ENCODE peak calls at places on chromosome 17, in five cellular contexts. H is neural progenitor cell, Q is left ventricle myocardium inferior, X is K562, B is lower lobe of right lung. J is an unnamed sample.

GRCh38 chr17:65154770-65155589 is 17.8 kb downstream of the RGS9 start:
- DNase-seq in H (no peak), Q (no peak), X (no peak), B (no peak), J (no peak)

GRCh38 chr17:45035848-45036247 is 15.6 kb downstream of the DCAKD start:
- DNase-seq in H (no peak), Q (no peak), X (no peak), B (no peak), J (no peak)

GRCh38 chr17:851986-852385 is 69.8 kb downstream of the MRM3 start:
- DNase-seq in H (no peak), Q (no peak), X (no peak), B (no peak), J (no peak)

GRCh38 chr17:68400404-68400735 is 56.9 kb downstream of the WIPI1 start:
- DNase-seq in H (no peak), Q (no peak), X (no peak), B (no peak), J (no peak)

GRCh38 chr17:82791532-82791931 is 39.7 kb downstream of the TBCD start:
- DNase-seq in H (no peak), Q (no peak), X (no peak), B (no peak), J (no peak)

GRCh38 chr17:37507108-37507507 is 17.4 kb downstream of the DUSP14 start:
- DNase-seq in H (no peak), Q (no peak), X (no peak), B (no peak), J (no peak)

GRCh38 chr17:81591971-81592370 is 39.8 kb upstream of the FAAP100 start:
- DNase-seq in H (no peak), Q (no peak), X (no peak), B (peak; percentile 20), J (no peak)

GRCh38 chr17:6099492-6099891 is 29.3 kb downstream of the WSCD1 start:
- DNase-seq in H (no peak), Q (no peak), X (no peak), B (no peak), J (no peak)

GRCh38 chr17:58332720-58333395 is 4.3 kb upstream of the TSPOAP1 start:
- DNase-seq in H (no peak), Q (peak; percentile 14), X (no peak), B (no peak), J (no peak)

GRCh38 chr17:8072727-8073461 is 14.6 kb downstream of the ALOX12B start:
- DNase-seq in H (peak; percentile 54), Q (no peak), X (no peak), B (peak; percentile 49), J (no peak)

GRCh38 chr17:19883537-19884215 is 15.9 kb upstream of the ULK2 start:
- DNase-seq in H (no peak), Q (no peak), X (no peak), B (peak; percentile 10), J (no peak)

DNA sequence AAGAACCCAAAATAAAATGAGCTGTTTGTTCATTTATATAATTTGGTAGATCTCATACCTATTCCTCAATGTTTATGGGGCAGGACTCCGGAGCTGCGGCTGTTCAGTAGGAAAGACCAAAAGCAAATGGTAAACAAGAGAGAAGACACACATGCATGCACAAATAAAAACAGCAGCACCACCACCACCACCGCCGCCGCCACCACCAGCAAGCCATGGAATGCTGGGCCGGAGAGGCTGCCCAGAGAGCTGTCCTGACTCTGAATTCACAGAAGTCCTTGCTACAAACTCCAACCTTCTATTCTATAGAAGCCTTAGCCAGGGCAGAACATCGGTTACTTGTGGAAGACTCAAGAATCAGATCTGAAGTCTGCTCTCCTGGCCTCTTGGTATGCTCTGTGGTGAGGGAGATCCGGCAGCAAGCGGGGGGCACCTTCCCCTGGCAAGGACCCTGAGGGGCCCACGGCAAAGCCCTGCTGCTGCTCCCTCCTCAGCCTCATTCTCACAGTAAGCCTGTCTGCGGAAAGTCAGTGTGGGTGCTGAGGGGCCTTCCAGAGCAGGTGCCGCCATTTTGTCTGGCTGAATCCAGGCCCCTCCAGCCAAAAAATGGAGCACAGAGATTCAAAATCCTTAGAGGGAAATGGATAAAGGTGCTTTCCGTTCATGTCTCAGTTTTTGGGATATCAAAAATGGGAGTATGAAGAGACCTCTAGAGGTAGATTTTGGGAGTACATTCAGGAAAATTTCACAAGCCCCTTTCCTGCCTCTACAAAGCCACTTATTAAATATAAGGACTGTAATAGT is 6.4 kb upstream of the FOXJ1 start:
- DNase-seq in H (no peak), Q (no peak), X (no peak), B (no peak), J (no peak)
- TF ChIP-seq CTCF in H (peak; percentile 64), Q (peak; percentile 64), X (peak; percentile 49), B (peak; percentile 59), J (no peak)

GRCh38 chr17:29180788-29181160 is 576 bp upstream of the MYO18A start:
- DNase-seq in H (no peak), Q (no peak), X (no peak), B (no peak), J (no peak)

GRCh38 chr17:29178750-29179231 is 1.4 kb downstream of the MYO18A start:
- DNase-seq in H (no peak), Q (no peak), X (no peak), B (no peak), J (no peak)

GRCh38 chr17:29179232-29180036 is 764 bp downstream of the MYO18A start:
- DNase-seq in H (peak; percentile 89), Q (peak; percentile 48), X (peak; percentile 92), B (peak; percentile 83), J (no peak)

GRCh38 chr17:29181226-29181625 is 1.0 kb upstream of the MYO18A start:
- DNase-seq in H (no peak), Q (no peak), X (no peak), B (no peak), J (no peak)

GRCh38 chr17:29180051-29180787 is at the start of gene MYO18A:
- DNase-seq in H (peak; percentile 94), Q (peak; percentile 80), X (peak; percentile 86), B (peak; percentile 87), J (no peak)
- H3K36me3 ChIP-seq in H (no peaks in the 10 kb centered on the region), Q (no peaks in the 10 kb centered on the region), X (no peaks in the 10 kb centered on the region), B (no peaks in the 10 kb centered on the region), J (no peaks in the 10 kb centered on the region)

DNA sequence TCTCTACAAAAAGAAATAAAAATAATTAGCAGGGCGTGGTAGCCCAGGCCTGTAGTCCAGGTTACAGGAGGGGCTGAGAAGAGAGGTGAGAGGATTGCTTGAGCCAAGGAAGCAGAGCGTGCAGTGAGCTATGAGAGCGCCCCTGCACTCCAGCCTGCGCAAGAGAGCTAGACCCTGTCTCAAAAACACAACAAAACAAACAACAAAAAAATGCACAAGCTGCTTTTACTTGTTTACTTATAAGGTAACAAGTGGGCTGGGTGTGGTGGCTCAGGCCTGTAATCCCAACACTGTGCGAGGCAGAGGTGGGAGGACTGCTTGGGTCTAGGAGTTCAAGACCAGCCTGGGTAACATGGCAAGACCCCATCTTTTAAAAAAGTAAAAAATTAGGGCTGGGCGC is 1.7 kb downstream of the CYTH1 start:
- DNase-seq in H (no peak), Q (no peak), X (no peak), B (no peak), J (no peak)
- H3K27ac ChIP-seq in H (no peak overlapping the region), Q (peak overlapping the region; percentile 93), X (peak overlapping the region; percentile 38), B (peak overlapping the region; percentile 94), J (peak overlapping the region; percentile 95)

GRCh38 chr17:80413771-80414507 is 1.0 kb upstream of the ENDOV start:
- DNase-seq in H (no peak), Q (no peak), X (peak; percentile 11), B (no peak), J (no peak)

GRCh38 chr17:80414508-80414802 is 512 bp upstream of the ENDOV start:
- DNase-seq in H (no peak), Q (no peak), X (peak; percentile 26), B (no peak), J (no peak)

GRCh38 chr17:80415626-80416042 is 667 bp downstream of the ENDOV start:
- DNase-seq in H (no peak), Q (no peak), X (no peak), B (no peak), J (no peak)

GRCh38 chr17:80416260-80416939 is 1.4 kb downstream of the ENDOV start:
- DNase-seq in H (no peak), Q (no peak), X (peak; percentile 4), B (no peak), J (no peak)

GRCh38 chr17:80414803-80415625 is at the start of gene ENDOV:
- DNase-seq in H (peak; percentile 97), Q (peak; percentile 94), X (peak; percentile 99), B (peak; percentile 98), J (no peak)
- TF ChIP-seq CTCF in H (no peak), Q (no peak), X (no peak), B (no peak), J (no peak)

DNA sequence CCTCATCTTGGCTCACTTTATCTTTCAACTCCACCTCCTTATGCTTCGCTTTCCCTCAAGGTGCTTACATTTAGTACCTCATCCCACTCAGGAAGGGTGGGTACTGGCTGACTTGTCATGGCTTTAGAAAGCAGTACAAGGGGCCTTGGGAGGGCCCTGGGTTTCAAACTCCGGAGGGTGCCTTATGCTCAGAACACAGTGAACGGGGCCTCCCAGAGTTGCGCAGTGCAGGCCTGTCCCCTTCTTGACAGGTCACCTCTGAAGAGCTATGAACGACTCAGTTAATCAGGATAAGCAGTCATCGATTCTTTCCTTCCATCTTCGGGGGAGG is 6.0 kb downstream of the COG1 start:
- DNase-seq in H (no peak), Q (no peak), X (no peak), B (no peak), J (no peak)
- H3K36me3 ChIP-seq in H (peaks cover 6% of the 10 kb centered on the region), Q (peaks cover 75% of the 10 kb centered on the region), X (peaks cover 84% of the 10 kb centered on the region), B (peaks cover 78% of the 10 kb centered on the region), J (no peaks in the 10 kb centered on the region)

DNA sequence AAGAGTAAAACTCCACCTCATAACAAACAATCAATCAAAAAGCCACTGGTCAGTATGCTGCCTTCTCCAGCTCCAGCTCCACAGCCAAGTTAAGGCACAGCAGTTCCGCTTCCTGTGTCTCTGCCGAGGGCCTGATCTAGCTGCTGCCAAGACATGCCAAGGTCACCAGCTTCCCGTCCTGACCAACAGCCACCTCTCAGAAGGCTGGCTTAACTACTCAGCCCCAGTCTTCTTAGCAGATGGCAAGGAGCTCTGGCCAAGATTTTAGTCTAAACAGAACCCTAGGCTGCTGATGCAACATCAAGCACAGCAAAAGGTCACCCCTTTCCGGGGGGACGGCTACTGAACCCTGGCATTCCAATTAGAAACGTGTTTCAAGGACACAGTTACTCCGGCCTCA is 17.7 kb upstream of the MNT start:
- DNase-seq in H (no peak), Q (no peak), X (no peak), B (no peak), J (no peak)
- H3K27ac ChIP-seq in H (no peak overlapping the region), Q (peak overlapping the region; percentile 72), X (no peak overlapping the region), B (peak overlapping the region; percentile 26), J (no peak overlapping the region)

GRCh38 chr17:50817142-50817751 is 18.1 kb upstream of the WFIKKN2 start:
- DNase-seq in H (peak; percentile 76), Q (peak; percentile 49), X (peak; percentile 77), B (peak; percentile 66), J (no peak)
- TF ChIP-seq CTCF in H (peak; percentile 76), Q (peak; percentile 89), X (peak; percentile 94), B (peak; percentile 86), J (peak; percentile 30)

GRCh38 chr17:30084773-30085172 is 31.8 kb upstream of the NSRP1 start:
- DNase-seq in H (no peak), Q (no peak), X (no peak), B (no peak), J (no peak)
- H3K36me3 ChIP-seq in H (no peaks in the 10 kb centered on the region), Q (no peaks in the 10 kb centered on the region), X (no peaks in the 10 kb centered on the region), B (no peaks in the 10 kb centered on the region), J (no peaks in the 10 kb centered on the region)

J was measured in vagina.